ENCODE peak calls at places on chromosomes 5 and 9, in nine cellular contexts. N is ovary; Q is B cell; A is NCI-H1417; M is stimulated activated CD4-positive, alpha-beta T cell treated with anti-CD3 and anti-CD28 coated beads, Interleukin-4, amount 100 ng/mL, for 48 hours; K is CD8-positive, alpha-beta T cell; W is anterior cingulate cortex; J is GM19239; H is M059J. G is an unnamed sample.

GRCh38 chr5:42277293-42277692 is 145.9 kb upstream of the GHR start:
- DNase-seq in H (no peak), J (no peak), M (no peak), W (no peak), A (no peak), N (no peak), K (no peak), Q (no peak), G (no peak)

GRCh38 chr5:133627180-133627579 is 14.8 kb upstream of the FSTL4 start:
- DNase-seq in M (peak; percentile 2), W (no peak), N (no peak), H (no peak), A (no peak), Q (no peak), K (no peak), J (no peak), G (no peak)

GRCh38 chr5:126917918-126918623 is 112.3 kb downstream of the MARCHF3 start:
- DNase-seq in J (no peak), Q (no peak), H (peak; percentile 75), M (no peak), A (peak; percentile 94), W (peak; percentile 13), N (no peak), K (no peak), G (peak; percentile 75)

GRCh38 chr5:27612161-27612560 is 573.8 kb upstream of the CDH9 start:
- DNase-seq in A (no peak), K (no peak), M (no peak), Q (no peak), N (no peak), W (no peak), J (no peak), H (peak; percentile 39), G (no peak)

GRCh38 chr5:153629027-153629426 is 138.6 kb downstream of the GRIA1 start:
- DNase-seq in A (no peak), N (no peak), H (peak; percentile 98), J (no peak), M (no peak), W (peak; percentile 30), Q (no peak), K (no peak), G (peak; percentile 97)

GRCh38 chr9:128056086-128056485 is 11.0 kb downstream of the NAIF1 start:
- DNase-seq in J (no peak), W (no peak), H (no peak), K (no peak), M (no peak), Q (no peak), A (no peak), N (peak; percentile 57), G (no peak)

GRCh38 chr5:41925555-41925946 is 470 bp downstream of the FBXO4 start:
- DNase-seq in N (peak; percentile 48), A (peak; percentile 81), K (peak; percentile 10), Q (no peak), J (no peak), H (peak; percentile 54), M (peak; percentile 27), W (no peak), G (peak; percentile 46)

GRCh38 chr9:81632599-81632998 is 56.7 kb downstream of the TLE1 start:
- DNase-seq in Q (no peak), N (no peak), A (no peak), W (no peak), M (no peak), J (no peak), H (peak; percentile 67), K (no peak), G (peak; percentile 91)

GRCh38 chr5:179699640-179700298 is 1.0 kb downstream of the CANX start:
- DNase-seq in N (no peak), A (peak; percentile 41), M (peak; percentile 34), H (peak; percentile 37), Q (no peak), K (no peak), J (no peak), W (no peak), G (peak; percentile 38)